ENCODE peak calls at places on chromosome 12, in ten cellular contexts. G is MM.1S, J is Caco-2, H is bronchial epithelial cell, C is heart right ventricle, F is psoas muscle, X is lower leg skin, O is colonic mucosa, N is sigmoid colon, A is testis. I is an unnamed sample.

GRCh38 chr12:122423258-122424165 is 1.0 kb upstream of the CLIP1 start:
- DNase-seq in N (peak; percentile 69), X (no peak), C (peak; percentile 13), G (no peak), O (peak; percentile 46), H (no peak), F (no peak), A (peak; percentile 22), J (peak; percentile 63), I (peak; percentile 82)

GRCh38 chr12:34605955-34606748 is 583.9 kb downstream of the ALG10 start:
- DNase-seq in C (no peak), G (no peak), O (no peak), J (no peak), X (no peak), F (no peak), H (no peak), N (peak; percentile 48), A (no peak), I (no peak)

GRCh38 chr12:9829990-9830389 is 2.7 kb downstream of the KLRF1 start:
- DNase-seq in H (no peak), F (no peak), N (no peak), A (no peak), C (no peak), G (no peak), O (no peak), J (no peak), X (no peak), I (no peak)

GRCh38 chr12:124684971-124685688 is 117.7 kb upstream of the NCOR2 start:
- DNase-seq in G (no peak), H (peak; percentile 49), A (peak; percentile 56), N (no peak), F (no peak), O (no peak), C (no peak), J (no peak), X (peak; percentile 64), I (peak; percentile 89)

GRCh38 chr12:67386869-67387570 is 117.9 kb downstream of the CAND1 start:
- DNase-seq in F (no peak), X (no peak), A (no peak), N (no peak), H (no peak), G (no peak), O (no peak), J (no peak), C (no peak), I (peak; percentile 33)

GRCh38 chr12:7107181-7108041 is 1.6 kb downstream of the C1RL start:
- DNase-seq in G (no peak), A (no peak), O (no peak), N (peak; percentile 67), F (no peak), H (peak; percentile 61), X (no peak), J (no peak), C (no peak), I (peak; percentile 28)

GRCh38 chr12:79547735-79548347 is 142.9 kb downstream of the PAWR start:
- DNase-seq in J (peak; percentile 69), C (peak; percentile 44), X (peak; percentile 47), A (peak; percentile 64), G (peak; percentile 35), H (peak; percentile 69), O (peak; percentile 59), F (no peak), N (no peak), I (peak; percentile 78)

GRCh38 chr12:75660107-75660530 is 148.7 kb upstream of the KRR1 start:
- DNase-seq in A (no peak), H (peak; percentile 99), O (no peak), N (no peak), J (no peak), C (no peak), X (no peak), F (no peak), G (no peak), I (peak; percentile 62)

GRCh38 chr12:91792597-91792996 is 353.0 kb downstream of the BTG1 start:
- DNase-seq in A (no peak), J (no peak), G (no peak), N (no peak), F (no peak), C (no peak), X (no peak), O (no peak), H (no peak), I (no peak)

GRCh38 chr12:80186727-80187217 is 87.4 kb downstream of the OTOGL start:
- DNase-seq in X (peak; percentile 62), F (no peak), O (peak; percentile 54), H (peak; percentile 90), N (peak; percentile 82), J (peak; percentile 67), C (peak; percentile 83), A (peak; percentile 76), G (peak; percentile 76), I (peak; percentile 97)

GRCh38 chr12:118334939-118335567 is 37.7 kb downstream of the TAOK3 start:
- DNase-seq in X (no peak), H (no peak), F (no peak), J (no peak), G (no peak), N (no peak), O (no peak), C (no peak), A (no peak), I (peak; percentile 82)

GRCh38 chr12:20024194-20024593 is 344.1 kb upstream of the PDE3A start:
- DNase-seq in A (no peak), N (no peak), H (no peak), J (no peak), G (no peak), F (no peak), O (no peak), C (no peak), X (peak; percentile 16), I (peak; percentile 82)

GRCh38 chr12:2064078-2064507 is 11.3 kb downstream of the CACNA1C start:
- DNase-seq in F (no peak), O (no peak), N (no peak), G (peak; percentile 93), C (no peak), X (no peak), J (no peak), H (no peak), A (no peak), I (peak; percentile 63)

GRCh38 chr12:4153343-4153892 is 120.1 kb upstream of the CCND2 start:
- DNase-seq in X (no peak), H (no peak), C (no peak), G (peak; percentile 45), J (no peak), F (no peak), O (peak; percentile 78), N (no peak), A (no peak), I (no peak)

GRCh38 chr12:8605057-8605456 is 7.6 kb downstream of the AICDA start:
- DNase-seq in X (no peak), N (no peak), F (no peak), H (no peak), O (no peak), J (no peak), C (no peak), A (peak; percentile 50), G (no peak), I (no peak)

GRCh38 chr12:67427336-67427735 is 158.2 kb downstream of the CAND1 start:
- DNase-seq in N (no peak), F (no peak), G (no peak), A (no peak), C (no peak), X (no peak), H (no peak), J (no peak), O (no peak), I (no peak)

DNA sequence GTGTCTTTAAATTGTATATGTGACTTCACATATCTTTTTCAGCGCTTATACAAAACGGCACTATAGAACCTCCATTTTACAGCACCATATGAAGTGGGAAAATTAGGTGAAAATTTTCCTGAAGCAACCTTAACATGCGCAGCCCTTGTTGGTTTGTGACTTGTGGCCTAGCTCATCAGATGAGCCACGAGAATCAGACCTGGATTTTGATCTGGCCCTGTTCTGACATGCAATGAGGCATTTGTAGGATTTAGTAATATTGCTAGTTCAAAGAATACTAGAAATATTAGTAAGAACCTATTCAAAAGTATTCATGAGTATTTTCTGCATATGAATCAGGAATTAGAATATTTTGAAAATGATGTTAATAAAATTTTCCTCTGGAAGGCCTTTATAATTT is 2.9 kb downstream of the CDKN1B start:
- DNase-seq in J (no peak), F (no peak), C (no peak), O (no peak), H (peak; percentile 71), X (no peak), N (no peak), A (no peak), G (peak; percentile 43), I (no peak)
- H3K4me3 ChIP-seq in J (peak overlapping the region; percentile 77), F (peak overlapping the region; percentile 84), C (peak overlapping the region; percentile 94), O (peak overlapping the region; percentile 67), H (peak overlapping the region; percentile 70), X (no peak overlapping the region), N (peak overlapping the region; percentile 77), A (no peak overlapping the region), G (peak overlapping the region; percentile 94), I (peak overlapping the region; percentile 94)

DNA sequence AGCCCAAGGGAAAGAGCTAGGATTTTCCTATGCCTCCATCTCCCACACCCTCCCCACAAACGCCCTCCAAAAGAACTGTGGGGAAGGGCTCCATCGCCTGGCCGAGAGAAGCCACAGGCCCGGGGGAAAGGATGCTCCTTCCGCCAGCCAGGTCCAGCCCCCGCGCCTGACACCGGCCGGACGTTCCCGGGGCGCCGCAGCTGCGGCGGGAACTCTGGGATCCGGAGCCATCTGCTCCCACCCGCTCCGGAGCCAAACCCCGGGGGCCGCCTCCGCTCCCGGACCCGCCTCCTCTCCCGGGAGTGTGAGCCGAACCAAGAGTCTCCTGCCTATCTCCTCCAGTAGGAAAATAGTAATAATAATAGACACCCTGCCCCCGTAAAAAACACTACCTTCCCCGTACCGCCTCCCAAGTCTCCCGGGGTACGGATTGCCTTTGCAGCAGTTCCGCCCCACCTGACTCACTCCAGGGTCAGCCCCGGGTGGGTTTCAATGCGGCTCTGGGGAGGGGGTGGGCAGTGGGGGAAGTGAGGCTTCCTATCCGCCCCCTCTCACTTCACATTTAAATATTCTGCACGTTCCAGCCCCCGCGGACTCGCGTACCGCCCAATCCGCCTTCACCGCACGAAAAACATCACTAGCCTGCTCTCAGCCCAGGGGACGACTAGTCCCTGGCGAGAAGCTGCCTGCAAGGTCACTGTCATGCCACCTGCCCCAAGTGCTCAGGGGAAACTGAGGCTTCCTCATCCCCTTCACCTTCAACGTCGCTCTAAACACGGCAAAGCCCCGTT is 2.4 kb downstream of the AGAP2 start:
- DNase-seq in G (no peak), A (no peak), N (no peak), O (no peak), C (peak; percentile 53), H (no peak), F (no peak), X (no peak), J (peak; percentile 69), I (peak; percentile 37)
- TF ChIP-seq CTCF in G (no peak), A (no peak), N (no peak), O (no peak), C (no peak), H (peak; percentile 21), F (no peak), X (no peak), J (peak; percentile 57), I (peak; percentile 46)

GRCh38 chr12:119819322-119819721 is 57.8 kb downstream of the CIT start:
- DNase-seq in A (no peak), O (no peak), N (no peak), G (no peak), H (no peak), C (no peak), F (no peak), X (no peak), J (no peak), I (no peak)
- H3K4me3 ChIP-seq in A (no peak overlapping the region), O (no peak overlapping the region), N (no peak overlapping the region), G (no peak overlapping the region), H (no peak overlapping the region), C (no peak overlapping the region), F (no peak overlapping the region), X (no peak overlapping the region), J (no peak overlapping the region), I (no peak overlapping the region)

GRCh38 chr12:62466596-62467411 is at the start of gene MON2:
- DNase-seq in J (peak; percentile 90), H (peak; percentile 72), O (peak; percentile 91), C (peak; percentile 89), A (peak; percentile 92), F (peak; percentile 94), G (peak; percentile 91), X (peak; percentile 77), N (peak; percentile 92), I (peak; percentile 85)
- TF ChIP-seq CTCF in J (no peak), H (no peak), O (no peak), C (no peak), A (no peak), F (no peak), G (no peak), X (no peak), N (no peak), I (no peak)